ENCODE peak calls at places on chromosomes 11 and 22, in six cellular contexts. S is IMR-90, V is mesenchymal stem cell, W is H9, Q is neuronal stem cell, P is H1. K is an unnamed sample.
A peak's percentile ranks its signal among the peaks of the same experiment; 100 is the strongest.

GRCh38 chr22:45544588-45545170 is 42.0 kb downstream of the FBLN1 start:
- DNase-seq in V (no peak), W (no peak), S (peak; percentile 35), P (no peak), Q (no peak), K (no peak)

GRCh38 chr11:111303476-111303875 is 5.1 kb downstream of the POU2AF3 start:
- DNase-seq in Q (no peak), V (no peak), S (no peak), W (no peak), P (no peak), K (no peak)

GRCh38 chr11:116808262-116809175 is 14.6 kb downstream of the APOA4 start:
- DNase-seq in P (no peak), S (peak; percentile 32), Q (no peak), W (no peak), V (no peak), K (no peak)

GRCh38 chr22:35377735-35378134 is 3.2 kb upstream of the HMOX1 start:
- DNase-seq in V (no peak), W (peak; percentile 58), S (no peak), Q (no peak), P (no peak), K (peak; percentile 41)

GRCh38 chr22:32809786-32810185 is 8.3 kb downstream of the TIMP3 start:
- DNase-seq in V (no peak), Q (no peak), W (no peak), P (no peak), S (no peak), K (no peak)

GRCh38 chr11:95375451-95375850 is 144.4 kb upstream of the SESN3 start:
- DNase-seq in V (no peak), P (no peak), Q (no peak), W (no peak), S (no peak), K (no peak)

GRCh38 chr22:46382524-46382923 is 47.0 kb downstream of the TRMU start:
- DNase-seq in S (no peak), Q (no peak), V (no peak), P (no peak), W (no peak), K (no peak)

GRCh38 chr11:104260456-104260855 is 96.5 kb upstream of the PDGFD start:
- DNase-seq in V (no peak), Q (no peak), P (no peak), W (no peak), S (no peak), K (no peak)

GRCh38 chr11:57399221-57399620 is 8.8 kb upstream of the PRG2 start:
- DNase-seq in W (no peak), Q (no peak), P (no peak), S (no peak), V (no peak), K (peak; percentile 8)

GRCh38 chr22:48185071-48185470 is 1422.6 kb downstream of the TBC1D22A start:
- DNase-seq in W (peak; percentile 3), P (no peak), V (no peak), Q (no peak), S (no peak), K (no peak)

GRCh38 chr11:112279901-112280267 is 19.2 kb upstream of the PLET1 start:
- DNase-seq in S (peak; percentile 43), V (peak; percentile 58), W (peak; percentile 82), P (peak; percentile 89), Q (peak; percentile 54), K (peak; percentile 72)

GRCh38 chr11:73270089-73270854 is 1.9 kb upstream of the P2RY6 start:
- DNase-seq in W (peak; percentile 47), P (no peak), S (no peak), V (peak; percentile 50), Q (no peak), K (no peak)

GRCh38 chr22:45867118-45867905 is 109.7 kb downstream of the WNT7B start:
- DNase-seq in V (peak; percentile 41), Q (no peak), P (peak; percentile 61), S (no peak), W (peak; percentile 51), K (peak; percentile 58)

GRCh38 chr11:133306019-133306418 is 226.3 kb downstream of the OPCML start:
- DNase-seq in V (no peak), P (no peak), Q (no peak), S (no peak), W (no peak), K (peak; percentile 40)

GRCh38 chr11:93524173-93524536 is 19.0 kb downstream of the SMCO4 start:
- DNase-seq in V (peak; percentile 17), S (no peak), Q (no peak), W (no peak), P (no peak), K (no peak)

GRCh38 chr11:35702126-35702525 is 39.6 kb downstream of the TRIM44 start:
- DNase-seq in Q (no peak), S (no peak), W (no peak), P (no peak), V (no peak), K (no peak)

GRCh38 chr11:3723014-3723708 is 52.0 kb upstream of the CHRNA10 start:
- DNase-seq in P (no peak), W (no peak), S (peak; percentile 99), V (peak; percentile 94), Q (no peak), K (no peak)

GRCh38 chr11:70736461-70736860 is 338.1 kb downstream of the CTTN start:
- DNase-seq in W (no peak), P (no peak), S (no peak), V (no peak), Q (no peak), K (no peak)

GRCh38 chr11:14336507-14337503 is 22.2 kb downstream of the RRAS2 start:
- DNase-seq in P (no peak), S (peak; percentile 99), W (no peak), V (peak; percentile 94), Q (no peak), K (peak; percentile 63)

GRCh38 chr22:17633217-17633997 is 4.9 kb upstream of the ATP6V1E1 start:
- DNase-seq in S (peak; percentile 92), P (no peak), W (no peak), Q (no peak), V (peak; percentile 72), K (peak; percentile 92)

GRCh38 chr11:92769125-92769524 is 200.3 kb upstream of the MTNR1B start:
- DNase-seq in Q (no peak), P (no peak), W (no peak), V (no peak), S (no peak), K (peak; percentile 13)

GRCh38 chr22:46678785-46679700 is 58.9 kb downstream of the GRAMD4 start:
- DNase-seq in P (no peak), Q (no peak), W (no peak), S (peak; percentile 71), V (no peak), K (no peak)

GRCh38 chr22:35921777-35922176 is 106.8 kb downstream of the RBFOX2 start:
- DNase-seq in P (peak; percentile 59), S (peak; percentile 90), V (peak; percentile 96), W (peak; percentile 69), Q (peak; percentile 36), K (peak; percentile 92)

GRCh38 chr11:114273071-114273470 is 23.1 kb upstream of the NNMT start:
- DNase-seq in S (no peak), P (no peak), W (no peak), V (no peak), Q (no peak), K (no peak)

GRCh38 chr11:114272311-114272710 is 23.9 kb upstream of the NNMT start:
- DNase-seq in P (no peak), S (no peak), W (no peak), V (no peak), Q (no peak), K (no peak)

GRCh38 chr11:114271316-114271715 is 24.9 kb upstream of the NNMT start:
- DNase-seq in W (no peak), S (no peak), Q (no peak), V (no peak), P (no peak), K (no peak)

GRCh38 chr11:114269498-114269897 is 26.7 kb upstream of the NNMT start:
- DNase-seq in Q (no peak), V (no peak), S (no peak), P (no peak), W (no peak), K (no peak)

DNA sequence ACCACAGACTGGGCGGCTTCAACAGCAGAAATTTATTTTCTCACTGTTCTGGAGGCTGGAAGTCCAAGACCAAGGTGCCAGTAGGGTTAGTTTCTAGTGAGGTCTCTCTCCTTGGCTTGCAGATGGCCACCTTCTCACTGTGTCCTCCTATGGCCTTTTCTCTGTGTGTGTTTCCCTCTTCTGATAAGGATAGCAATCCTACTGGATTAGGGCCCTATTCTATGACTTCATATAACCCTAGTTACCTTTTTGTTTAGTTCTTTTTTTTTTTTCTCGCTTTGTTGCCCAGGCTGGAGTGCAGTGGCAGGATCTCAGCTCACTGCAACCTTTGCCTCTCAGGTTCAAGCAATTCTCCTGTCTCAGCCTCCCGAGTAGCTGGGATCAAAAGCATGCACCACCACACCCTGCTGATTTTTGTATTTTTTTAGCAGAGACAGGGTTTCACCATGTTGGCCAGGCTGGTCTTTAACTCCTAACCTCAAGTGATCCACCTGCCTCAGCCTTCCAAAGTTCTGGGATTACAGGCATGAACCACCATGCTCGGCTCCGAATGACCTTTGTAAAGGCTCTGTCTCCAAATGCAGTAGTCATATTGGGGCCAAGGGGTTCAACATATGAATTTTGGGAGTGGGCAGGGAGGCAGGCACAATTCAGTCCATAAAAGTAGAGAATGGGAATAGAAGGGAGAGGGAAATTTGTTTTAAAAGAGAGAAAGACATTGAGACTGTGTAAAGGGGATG is 25.5 kb upstream of the NNMT start:
- DNase-seq in V (no peak), P (no peak), S (no peak), W (no peak), Q (no peak), K (no peak)
- H2BK120ac ChIP-seq in V (no peak overlapping the region), P (no peak overlapping the region), S (no peak overlapping the region), W (no peak overlapping the region), Q (no peak overlapping the region), K (no peak overlapping the region)

DNA sequence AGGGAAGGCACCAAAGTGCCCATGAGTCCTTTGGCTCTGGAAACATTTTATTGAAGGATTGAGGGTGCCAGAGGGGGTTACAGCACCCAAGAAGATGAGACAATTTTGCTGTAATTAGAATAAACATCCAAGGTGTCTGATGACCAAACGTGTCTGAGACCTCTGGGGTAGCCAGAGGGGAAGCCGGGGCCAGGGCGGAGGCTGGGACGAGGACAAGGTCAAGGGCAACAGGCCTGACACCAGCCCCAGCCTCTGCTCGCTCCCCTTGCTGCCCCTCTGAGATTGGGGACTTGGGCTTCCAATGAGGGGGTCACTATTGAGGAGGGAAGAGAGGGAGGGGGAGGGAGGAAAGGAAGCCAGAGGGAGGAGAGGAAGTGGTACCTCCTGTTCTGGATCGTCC is 25.6 kb downstream of the TMPRSS6 start:
- DNase-seq in Q (no peak), P (no peak), W (no peak), V (no peak), S (no peak), K (no peak)
- H2BK15ac ChIP-seq in Q (no peak overlapping the region), P (no peak overlapping the region), W (no peak overlapping the region), V (no peak overlapping the region), S (no peak overlapping the region), K (no peak overlapping the region)

GRCh38 chr11:67239795-67240574 is 26.3 kb upstream of the GRK2 start:
- DNase-seq in Q (peak; percentile 96), W (peak; percentile 100), S (peak; percentile 99), P (peak; percentile 91), V (peak; percentile 99), K (peak; percentile 100)
- H2BK120ac ChIP-seq in Q (no peak overlapping the region), W (peak overlapping the region; percentile 90), S (peak overlapping the region; percentile 49), P (no peak overlapping the region), V (no peak overlapping the region), K (peak overlapping the region; percentile 63)

GRCh38 chr11:15726221-15726746 is 611.6 kb downstream of the INSC start:
- DNase-seq in Q (no peak), P (no peak), S (no peak), W (no peak), V (no peak), K (no peak)
- H2BK15ac ChIP-seq in Q (no peak overlapping the region), P (no peak overlapping the region), S (peak overlapping the region; percentile 15), W (no peak overlapping the region), V (no peak overlapping the region), K (no peak overlapping the region)